ENCODE peak calls at places on chromosomes 11 and 22, in eight cellular contexts. P is HCT116, B is K562, I is endothelial cell of umbilical vein, F is HepG2, G is GM23338, D is H1, J is GM12878. U is an unnamed sample.

GRCh38 chr11:69394234-69394891 is 87.1 kb upstream of the LINC01488 start:
- DNase-seq in P (no peak), B (no peak), I (no peak), F (no peak), G (no peak), D (no peak), J (no peak), U (no peak)

GRCh38 chr11:14974723-14975587 is 2.8 kb upstream of the CALCA start:
- DNase-seq in P (peak; percentile 54), B (peak; percentile 54), I (peak; percentile 52), F (peak; percentile 16), G (peak; percentile 86), D (no peak), J (no peak), U (no peak)

GRCh38 chr11:66113132-66113856 is 43.2 kb downstream of the PACS1 start:
- DNase-seq in P (peak; percentile 43), B (no peak), I (peak; percentile 67), F (peak; percentile 53), G (no peak), D (no peak), J (no peak), U (no peak)

GRCh38 chr11:69656536-69657455 is 15.8 kb downstream of the CCND1 start:
- DNase-seq in P (no peak), B (no peak), I (no peak), F (no peak), G (no peak), D (no peak), J (no peak), U (no peak)

GRCh38 chr11:45885921-45886721 is 670 bp downstream of the MAPK8IP1 start:
- DNase-seq in P (no peak), B (no peak), I (no peak), F (no peak), G (peak; percentile 77), D (peak; percentile 23), J (no peak), U (no peak)

GRCh38 chr11:22472306-22472705 is 134.1 kb downstream of the SLC17A6 start:
- DNase-seq in P (no peak), B (no peak), I (peak; percentile 15), F (no peak), G (peak; percentile 56), D (no peak), J (no peak), U (no peak)

GRCh38 chr11:78688460-78688859 is 113.8 kb upstream of the NARS2 start:
- DNase-seq in P (no peak), B (no peak), I (no peak), F (no peak), G (peak; percentile 75), D (no peak), J (no peak), U (no peak)

GRCh38 chr11:39374963-39375698 is 2084.3 kb downstream of the LRRC4C start:
- DNase-seq in P (peak; percentile 10), B (peak; percentile 6), I (peak; percentile 2), F (peak; percentile 1), G (peak; percentile 53), D (no peak), J (no peak), U (peak; percentile 72)

GRCh38 chr22:49622241-49623105 is 205.2 kb downstream of the BRD1 start:
- DNase-seq in P (no peak), B (no peak), I (no peak), F (no peak), G (no peak), D (no peak), J (no peak), U (no peak)

GRCh38 chr11:123719452-123719851 is 22.0 kb downstream of the ZNF202 start:
- DNase-seq in P (no peak), B (no peak), I (no peak), F (no peak), G (no peak), D (no peak), J (no peak), U (no peak)

GRCh38 chr11:12862761-12863469 is 146.2 kb upstream of the RASSF10 start:
- DNase-seq in P (no peak), B (peak; percentile 36), I (peak; percentile 64), F (no peak), G (peak; percentile 92), D (peak; percentile 60), J (no peak), U (peak; percentile 70)

GRCh38 chr22:32850591-32851517 is 49.3 kb downstream of the TIMP3 start:
- DNase-seq in P (no peak), B (no peak), I (no peak), F (no peak), G (no peak), D (no peak), J (no peak), U (no peak)

GRCh38 chr11:4839851-4840549 is 9.0 kb downstream of the OR51S1 start:
- DNase-seq in P (no peak), B (no peak), I (no peak), F (no peak), G (peak; percentile 13), D (no peak), J (no peak), U (no peak)

GRCh38 chr11:102177974-102178631 is 67.9 kb downstream of the YAP1 start:
- DNase-seq in P (peak; percentile 87), B (no peak), I (peak; percentile 88), F (peak; percentile 85), G (no peak), D (no peak), J (no peak), U (no peak)

GRCh38 chr11:17350455-17351170 is 987 bp upstream of the NCR3LG1 start:
- DNase-seq in P (no peak), B (no peak), I (no peak), F (no peak), G (no peak), D (no peak), J (no peak), U (no peak)

GRCh38 chr22:24506802-24507438 is 11.8 kb downstream of the UPB1 start:
- DNase-seq in P (no peak), B (no peak), I (peak; percentile 52), F (peak; percentile 75), G (peak; percentile 34), D (no peak), J (no peak), U (no peak)

DNA sequence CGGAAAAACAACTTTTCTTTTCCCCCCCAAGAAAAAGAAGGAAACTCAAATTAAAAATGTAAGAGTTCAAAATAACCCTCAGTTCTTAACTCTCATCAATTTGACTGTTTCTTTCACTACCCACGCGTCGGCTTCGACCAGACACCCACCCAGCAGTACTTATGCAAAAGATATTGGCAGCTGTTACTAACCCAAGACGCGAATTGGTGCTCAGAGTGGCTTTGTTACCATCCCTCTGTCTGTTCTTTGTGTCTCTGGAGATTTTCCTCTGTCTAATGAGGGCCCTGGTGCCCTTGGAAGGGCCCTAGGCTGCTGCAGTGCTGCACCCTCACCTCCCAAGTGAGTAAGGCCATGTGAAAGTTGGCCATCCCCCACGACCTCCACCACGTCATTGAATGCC is 180.5 kb upstream of the NECTIN1 start:
- DNase-seq in P (no peak), B (no peak), I (no peak), F (no peak), G (no peak), D (no peak), J (no peak), U (no peak)
- TF ChIP-seq POLR2AphosphoS5 in P (no peak), B (no peak), I (no peak), F (no peak), G (no peak), D (no peak), J (no peak), U (no peak)

GRCh38 chr22:42301072-42301741 is 30.8 kb upstream of the TCF20 start:
- DNase-seq in P (no peak), B (no peak), I (no peak), F (no peak), G (no peak), D (no peak), J (no peak), U (no peak)

GRCh38 chr22:42303304-42304020 is 33.0 kb upstream of the TCF20 start:
- DNase-seq in P (no peak), B (no peak), I (no peak), F (peak; percentile 53), G (peak; percentile 72), D (no peak), J (no peak), U (no peak)

GRCh38 chr22:42301742-42302102 is 31.3 kb upstream of the TCF20 start:
- DNase-seq in P (no peak), B (no peak), I (no peak), F (no peak), G (no peak), D (no peak), J (no peak), U (no peak)

GRCh38 chr22:42305967-42306366 is 35.5 kb upstream of the TCF20 start:
- DNase-seq in P (no peak), B (no peak), I (no peak), F (no peak), G (no peak), D (no peak), J (no peak), U (no peak)

DNA sequence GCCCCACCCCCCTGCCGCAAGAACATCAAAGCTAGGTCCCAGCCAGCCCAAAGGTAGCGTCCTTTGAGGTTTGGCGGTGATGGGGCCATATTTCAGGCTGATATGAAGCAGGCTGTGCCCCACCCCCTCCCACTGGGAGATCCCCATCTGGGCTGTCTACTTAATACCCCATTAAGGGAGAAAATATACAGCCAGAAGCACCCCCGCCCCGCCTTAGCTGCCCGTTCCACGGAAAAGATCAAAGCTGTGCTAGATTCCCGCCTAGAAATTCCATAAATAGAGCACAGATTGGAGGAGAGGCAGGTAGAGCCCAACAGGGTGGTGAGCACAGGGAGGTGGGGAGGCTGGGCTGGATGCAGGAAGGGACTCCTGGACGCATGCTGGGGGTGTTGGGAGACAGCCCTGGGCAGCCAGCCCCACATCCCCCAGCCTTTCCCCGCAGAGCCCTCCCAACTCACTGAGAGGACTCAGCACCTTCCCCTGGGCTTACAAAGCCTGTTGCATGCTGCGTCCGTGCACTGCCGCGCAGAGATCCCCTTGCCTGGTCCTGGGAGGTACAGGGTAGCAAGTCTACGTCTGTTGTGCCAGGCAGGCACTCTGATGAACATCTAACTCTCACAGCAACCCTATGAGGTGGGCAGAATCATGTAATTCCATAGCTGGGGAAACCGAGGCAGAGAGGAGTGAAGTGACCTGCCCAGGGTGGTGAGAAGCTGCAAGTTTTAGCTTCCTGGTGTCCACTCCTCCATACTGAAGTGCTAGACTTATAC is 33.8 kb upstream of the TCF20 start:
- DNase-seq in P (no peak), B (no peak), I (no peak), F (peak; percentile 83), G (no peak), D (no peak), J (no peak), U (no peak)
- H3K4me3 ChIP-seq in P (no peak overlapping the region), B (no peak overlapping the region), I (no peak overlapping the region), F (peak overlapping the region; percentile 8), G (peak overlapping the region; percentile 59), D (peak overlapping the region; percentile 10), J (no peak overlapping the region), U (no peak overlapping the region)

GRCh38 chr11:31809857-31810778 is 1.0 kb downstream of the PAX6 start:
- DNase-seq in P (no peak), B (no peak), I (peak; percentile 50), F (no peak), G (peak; percentile 73), D (no peak), J (no peak), U (no peak)
- TF ChIP-seq EZH2 in P (no peak), B (no peak), I (peak; percentile 78), F (peak; percentile 45), G (peak; percentile 88), D (peak; percentile 96), J (no peak), U (no peak)

GRCh38 chr11:119356349-119357031 is 10.0 kb upstream of the MFRP start:
- DNase-seq in P (peak; percentile 60), B (peak; percentile 90), I (peak; percentile 67), F (no peak), G (peak; percentile 97), D (no peak), J (no peak), U (no peak)
- TF ChIP-seq POLR2AphosphoS5 in P (no peak), B (no peak), I (no peak), F (no peak), G (no peak), D (no peak), J (no peak), U (no peak)

U was measured in SK-N-MC.